ENCODE peak calls at places on chromosomes 12 and 14, in four cellular contexts. R, P, Y and A are unnamed samples.
A peak's percentile ranks its signal among the peaks of the same experiment; 100 is the strongest.

GRCh38 chr12:94263011-94263786 is 114.8 kb downstream of the PLXNC1 start:
- DNase-seq in P (no peak), Y (no peak), R (no peak), A (no peak)

GRCh38 chr12:74889563-74890236 is 319.9 kb downstream of the KCNC2 start:
- DNase-seq in R (peak; percentile 71), Y (no peak), P (peak; percentile 85), A (no peak)

GRCh38 chr14:99509871-99510555 is 28.8 kb downstream of the CCNK start:
- DNase-seq in Y (no peak), R (no peak), P (no peak), A (no peak)

GRCh38 chr14:24379907-24380746 is 12.1 kb downstream of the NFATC4 start:
- DNase-seq in Y (no peak), P (no peak), R (no peak), A (no peak)

GRCh38 chr12:53568428-53569173 is 57.6 kb downstream of the ATF7 start:
- DNase-seq in P (no peak), R (no peak), Y (no peak), A (no peak)

GRCh38 chr12:120194534-120195395 is at the start of gene GCN1:
- DNase-seq in P (peak; percentile 91), R (peak; percentile 87), Y (no peak), A (peak; percentile 78)

GRCh38 chr14:51094282-51094821 is 553 bp downstream of the TRIM9 start:
- DNase-seq in P (no peak), R (peak; percentile 6), Y (no peak), A (no peak)

GRCh38 chr14:49972840-49973239 is 80.0 kb downstream of the ARF6 start:
- DNase-seq in R (peak; percentile 96), P (peak; percentile 84), Y (no peak), A (peak; percentile 82)

GRCh38 chr12:93621986-93622385 is 49.5 kb downstream of the SOCS2 start:
- DNase-seq in P (no peak), Y (no peak), R (peak; percentile 40), A (no peak)

GRCh38 chr14:64715628-64716412 is 11.6 kb downstream of the PLEKHG3 start:
- DNase-seq in Y (no peak), P (peak; percentile 50), R (peak; percentile 52), A (no peak)

GRCh38 chr12:81759215-81759991 is at the start of gene PPFIA2:
- DNase-seq in R (peak; percentile 20), Y (no peak), P (no peak), A (no peak)

GRCh38 chr12:96078281-96078761 is 42.9 kb upstream of the LTA4H start:
- DNase-seq in P (no peak), Y (no peak), R (no peak), A (no peak)

GRCh38 chr12:110179291-110179690 is 55.1 kb downstream of the IFT81 start:
- DNase-seq in R (peak; percentile 80), Y (no peak), P (no peak), A (no peak)

GRCh38 chr12:20426191-20426590 is 57.9 kb downstream of the PDE3A start:
- DNase-seq in Y (no peak), R (peak; percentile 13), P (no peak), A (no peak)

GRCh38 chr12:81992461-81992860 is 233.3 kb upstream of the PPFIA2 start:
- DNase-seq in P (peak; percentile 44), Y (no peak), R (no peak), A (no peak)

GRCh38 chr14:92584856-92585255 is 71.3 kb downstream of the RIN3 start:
- DNase-seq in Y (no peak), P (no peak), R (peak; percentile 57), A (no peak)

GRCh38 chr12:60185060-60185459 is 589.2 kb downstream of the SLC16A7 start:
- DNase-seq in P (no peak), Y (no peak), R (no peak), A (no peak)

GRCh38 chr14:59455411-59455810 is 9.8 kb downstream of the GPR135 start:
- DNase-seq in Y (no peak), R (peak; percentile 41), P (no peak), A (no peak)

GRCh38 chr12:116498471-116498870 is 60.7 kb upstream of the MAP1LC3B2 start:
- DNase-seq in R (no peak), Y (peak; percentile 33), P (no peak), A (no peak)

GRCh38 chr12:5628501-5628900 is 196.6 kb downstream of the NTF3 start:
- DNase-seq in R (no peak), P (no peak), Y (no peak), A (no peak)

GRCh38 chr12:113136990-113137511 is 1.5 kb upstream of the RASAL1 start:
- DNase-seq in P (no peak), R (no peak), Y (no peak), A (no peak)

GRCh38 chr12:1297639-1298038 is 296.7 kb downstream of the FBXL14 start:
- DNase-seq in P (no peak), Y (no peak), R (peak; percentile 38), A (no peak)

GRCh38 chr12:12167847-12168246 is 97.1 kb downstream of the BCL2L14 start:
- DNase-seq in P (no peak), Y (no peak), R (no peak), A (peak; percentile 45)

GRCh38 chr12:52267699-52268098 is 6.7 kb upstream of the KRT86 start:
- DNase-seq in R (no peak), Y (no peak), P (no peak), A (no peak)

GRCh38 chr12:11822071-11822818 is 172.8 kb downstream of the ETV6 start:
- DNase-seq in Y (no peak), P (no peak), R (peak; percentile 88), A (no peak)

GRCh38 chr14:44372807-44373497 is 134.1 kb downstream of the FSCB start:
- DNase-seq in P (no peak), Y (no peak), R (no peak), A (no peak)

GRCh38 chr12:68416826-68417225 is 84.7 kb upstream of the MDM1 start:
- DNase-seq in Y (no peak), P (no peak), R (peak; percentile 49), A (no peak)

GRCh38 chr12:11621797-11622423 is 27.6 kb upstream of the ETV6 start:
- DNase-seq in P (no peak), Y (no peak), R (peak; percentile 6), A (peak; percentile 29)

GRCh38 chr14:69285661-69286255 is 25.8 kb downstream of the GALNT16 start:
- DNase-seq in Y (no peak), R (no peak), P (no peak), A (no peak)

GRCh38 chr12:115338566-115339294 is 654.8 kb upstream of the TBX3 start:
- DNase-seq in P (no peak), Y (peak; percentile 73), R (no peak), A (no peak)

GRCh38 chr12:121096199-121096798 is 36.4 kb upstream of the P2RX7 start:
- DNase-seq in Y (no peak), P (no peak), R (no peak), A (no peak)

GRCh38 chr12:50257226-50258166 is 25.8 kb downstream of the LIMA1 start:
- DNase-seq in Y (no peak), P (no peak), R (peak; percentile 60), A (no peak)

GRCh38 chr12:111826316-111826715 is 15.7 kb upstream of the MAPKAPK5 start:
- DNase-seq in Y (no peak), P (no peak), R (peak; percentile 41), A (no peak)

GRCh38 chr14:106657460-106657859 is 1131.1 kb downstream of the TMEM121 start:
- DNase-seq in P (peak; percentile 2), R (no peak), Y (no peak), A (no peak)